ENCODE peak calls at places on chromosome X, in five cellular contexts. U is IMR-90, N is SK-N-SH, C is HCT116, R is GM12878. T is an unnamed sample.

GRCh38 chrX:40544343-40545250 is 36.2 kb upstream of the ATP6AP2 start:
- DNase-seq in U (peak), N (peak), C (no peak), R (no peak), T (no peak)

GRCh38 chrX:115940888-115941332 is 229.6 kb upstream of the AGTR2 start:
- DNase-seq in U (peak), N (peak), C (no peak), R (peak), T (no peak)

GRCh38 chrX:68992998-68993397 is 164.2 kb downstream of the EFNB1 start:
- DNase-seq in U (no peak), N (no peak), C (no peak), R (no peak), T (no peak)

GRCh38 chrX:112931478-112931877 is 90.8 kb upstream of the AMOT start:
- DNase-seq in U (no peak), N (no peak), C (no peak), R (no peak), T (no peak)

GRCh38 chrX:141183000-141183399 is 6.1 kb upstream of the LDOC1 start:
- DNase-seq in U (no peak), N (no peak), C (no peak), R (no peak), T (no peak)

GRCh38 chrX:150870487-150871340 is 27.8 kb downstream of the CD99L2 start:
- DNase-seq in U (peak), N (no peak), C (no peak), R (no peak), T (no peak)

GRCh38 chrX:95071621-95072020 is 1397.6 kb downstream of the FAM133A start:
- DNase-seq in U (peak), N (no peak), C (no peak), R (no peak), T (no peak)

GRCh38 chrX:46203115-46203514 is 342.1 kb downstream of the ZNF674 start:
- DNase-seq in U (no peak), N (no peak), C (no peak), R (no peak), T (no peak)

GRCh38 chrX:150270622-150271021 is 92.5 kb upstream of the MAMLD1 start:
- DNase-seq in U (no peak), N (no peak), C (no peak), R (no peak), T (no peak)

GRCh38 chrX:119529355-119530276 is 35.6 kb downstream of the STEEP1 start:
- DNase-seq in U (no peak), N (no peak), C (no peak), R (no peak), T (no peak)

GRCh38 chrX:1391707-1392375 is at the start of gene SLC25A6:
- DNase-seq in U (peak), N (peak), C (peak), R (peak), T (peak)

GRCh38 chrX:107710617-107711391 is 64.8 kb downstream of the TSC22D3 start:
- DNase-seq in U (peak), N (no peak), C (peak), R (peak), T (no peak)

GRCh38 chrX:127058220-127058619 is 238.7 kb downstream of the PRR32 start:
- DNase-seq in U (no peak), N (no peak), C (no peak), R (no peak), T (no peak)

GRCh38 chrX:32877592-32877991 is 333.8 kb downstream of the DMD start:
- DNase-seq in U (peak), N (no peak), C (no peak), R (no peak), T (no peak)

GRCh38 chrX:112368371-112368770 is 285.8 kb upstream of the TRPC5 start:
- DNase-seq in U (no peak), N (peak), C (no peak), R (no peak), T (no peak)

GRCh38 chrX:130098202-130098552 is 12.1 kb downstream of the ELF4 start:
- DNase-seq in U (no peak), N (no peak), C (no peak), R (no peak), T (no peak)

GRCh38 chrX:133523526-133523925 is 108.2 kb upstream of the GPC4 start:
- DNase-seq in U (no peak), N (no peak), C (no peak), R (no peak), T (no peak)

GRCh38 chrX:136130931-136131843 is 16.1 kb upstream of the FHL1 start:
- DNase-seq in U (peak), N (no peak), C (peak), R (no peak), T (peak)

GRCh38 chrX:3815896-3816664 is 102.6 kb upstream of the PRKX start:
- DNase-seq in U (peak), N (peak), C (peak), R (peak), T (peak)

GRCh38 chrX:130028196-130028595 is 45.8 kb downstream of the BCORL1 start:
- DNase-seq in U (peak), N (peak), C (peak), R (no peak), T (peak)

GRCh38 chrX:1673337-1673736 is 58.5 kb downstream of the ASMT start:
- DNase-seq in U (no peak), N (peak), C (peak), R (no peak), T (peak)

DNA sequence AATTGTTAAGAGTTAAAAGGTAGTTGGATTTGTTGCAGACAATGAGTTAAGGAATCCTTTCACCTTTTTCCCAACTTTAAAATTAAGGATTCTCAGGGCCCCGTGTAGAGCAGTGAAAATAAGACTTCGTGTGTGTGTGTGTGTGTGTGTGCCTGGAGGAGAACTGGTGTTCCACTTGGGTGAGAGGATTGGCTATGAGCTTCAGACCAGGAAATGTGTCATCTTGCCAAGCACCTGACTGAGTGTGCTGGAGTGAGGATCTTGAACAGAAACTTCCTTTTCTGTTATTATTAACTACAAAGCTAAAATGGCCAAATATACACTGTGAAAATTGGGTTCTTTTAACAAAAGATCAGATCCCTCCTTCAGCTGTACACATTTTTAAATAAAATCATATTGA is 113.1 kb upstream of the VCX2 start:
- DNase-seq in U (no peak), N (no peak), C (no peak), R (no peak), T (no peak)
- H2AFZ ChIP-seq in U (no peak), N (no peak), C (no peak), R (no peak), T (no peak)

DNA sequence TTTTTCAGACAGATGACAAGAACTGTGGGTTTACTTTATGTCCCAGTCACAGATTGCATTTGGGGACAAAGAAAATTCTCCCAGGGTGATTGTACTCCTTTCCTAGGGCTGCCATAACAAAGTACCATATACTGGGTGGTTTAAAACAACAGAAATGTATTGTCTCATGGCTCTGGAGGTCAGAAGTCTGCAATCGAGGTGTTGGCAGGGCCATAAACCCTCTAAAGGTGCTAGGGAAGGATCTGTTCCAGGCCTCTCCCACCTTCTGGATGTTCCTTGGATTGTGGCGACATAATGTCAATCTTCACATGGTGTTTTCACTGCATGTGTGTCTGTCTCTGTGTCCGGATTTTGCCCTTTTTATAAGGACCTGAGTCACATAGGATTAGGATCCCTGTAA is 12.3 kb downstream of the GEMIN8 start:
- DNase-seq in U (no peak), N (no peak), C (no peak), R (no peak), T (no peak)
- TF ChIP-seq CTCF in U (no peak), N (no peak), C (no peak), R (no peak), T (no peak)

DNA sequence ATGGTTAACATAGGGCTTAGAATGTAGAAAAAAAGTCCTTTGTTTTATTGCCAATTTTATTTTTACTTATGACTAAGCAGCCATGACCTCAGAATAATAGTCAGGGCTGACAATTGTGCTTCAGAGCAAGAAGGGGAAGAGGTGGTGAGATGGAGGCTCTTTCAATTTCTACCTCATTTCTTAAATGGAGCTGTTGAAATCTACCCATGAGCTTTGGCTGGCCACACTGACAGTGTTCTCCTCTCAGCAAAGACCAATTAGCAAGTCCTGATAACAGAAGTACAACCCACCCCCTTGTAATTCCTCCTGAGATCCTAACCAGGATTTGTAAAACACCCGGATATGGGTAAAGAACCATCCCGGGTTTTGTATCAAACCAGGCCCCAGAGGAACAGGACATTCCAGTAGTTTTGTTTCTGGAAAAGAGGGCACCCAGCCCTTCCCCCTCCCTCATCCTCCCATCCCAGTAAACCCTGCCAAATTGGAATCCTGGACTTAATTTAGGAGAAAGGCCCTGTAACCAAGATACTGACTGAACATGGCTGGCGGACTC is at the start of gene HEPH:
- DNase-seq in U (peak), N (no peak), C (no peak), R (peak), T (no peak)
- H2AFZ ChIP-seq in U (no peak), N (no peak), C (no peak), R (no peak), T (no peak)

GRCh38 chrX:22746081-22746480 is 253.7 kb upstream of the DDX53 start:
- DNase-seq in U (no peak), N (no peak), C (no peak), R (no peak), T (no peak)

GRCh38 chrX:22748093-22748999 is 251.4 kb upstream of the DDX53 start:
- DNase-seq in U (peak), N (peak), C (peak), R (no peak), T (peak)
- TF ChIP-seq CTCF in U (peak), N (peak), C (peak), R (peak), T (peak)

DNA sequence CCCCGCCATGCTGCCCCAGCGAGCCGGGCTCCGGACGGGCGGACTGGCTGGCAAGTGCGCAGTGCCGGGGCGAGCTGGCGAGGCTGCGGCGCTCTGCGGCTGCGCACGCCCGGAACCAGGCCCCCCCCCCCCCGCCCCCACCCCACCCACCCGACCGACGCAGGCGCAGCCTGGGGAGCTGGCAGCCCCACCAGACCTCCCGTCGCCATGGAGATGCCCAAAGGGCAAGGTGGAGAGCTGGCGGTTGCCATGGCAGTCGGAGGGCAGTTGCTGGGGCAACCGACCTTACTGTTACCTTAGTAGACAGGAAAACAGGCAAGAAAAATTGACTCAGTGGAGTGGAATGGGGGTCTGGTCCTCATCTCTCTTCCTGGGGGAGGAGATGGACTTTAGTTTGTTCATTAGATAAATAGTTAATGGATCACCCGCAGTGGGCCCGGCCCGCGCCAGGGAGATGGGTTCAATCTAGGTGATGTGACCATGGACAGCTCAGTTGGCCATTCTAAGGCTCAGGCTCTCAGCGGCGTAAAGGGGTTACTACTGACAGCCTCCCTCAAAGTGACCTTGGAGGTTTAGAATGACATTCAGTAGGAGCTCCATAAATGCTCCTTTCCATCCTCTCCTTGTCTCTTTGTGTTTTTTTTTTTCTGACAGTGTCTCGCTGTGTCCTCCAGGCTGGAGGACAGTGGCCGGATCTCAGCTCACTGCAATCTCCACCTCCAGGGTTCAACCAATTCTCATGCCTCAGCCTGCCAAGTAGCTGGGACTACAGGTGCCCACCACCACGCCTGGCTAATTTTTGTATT is at the start of gene PCSK1N:
- DNase-seq in U (no peak), N (peak), C (no peak), R (no peak), T (no peak)
- H2AFZ ChIP-seq in U (peak), N (peak), C (no peak), R (no peak), T (no peak)

DNA sequence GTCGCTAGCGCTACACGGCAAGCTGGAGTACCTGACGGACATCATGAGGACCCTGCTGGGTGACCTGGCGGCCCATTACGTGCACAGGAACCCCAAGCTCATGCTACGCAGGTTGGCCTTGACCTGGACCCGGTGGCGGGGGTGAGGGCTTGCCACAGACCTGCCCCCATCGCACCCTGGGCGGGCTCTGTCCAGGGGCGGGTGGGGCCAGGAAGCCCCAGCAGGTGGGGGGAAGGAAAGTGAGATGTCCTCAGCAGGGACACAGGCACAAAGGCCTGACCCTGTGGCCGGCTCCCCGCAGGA is 5.6 kb upstream of the SRPK3 start:
- DNase-seq in U (no peak), N (peak), C (no peak), R (no peak), T (no peak)
- TF ChIP-seq CTCF in U (no peak), N (no peak), C (no peak), R (no peak), T (no peak)

T was measured in DND-41.